ENCODE peak calls at places on chromosomes 7 and 10, in six cellular contexts. M is right atrium auricular region, S is IMR-90, W is osteocyte, A is GM12865, Y is upper lobe of right lung. R is an unnamed sample.

GRCh38 chr10:117005454-117006055 is 568 bp upstream of the SHTN1 start:
- DNase-seq in M (no peak), S (no peak), W (no peak), A (no peak), Y (no peak), R (no peak)

GRCh38 chr7:43232376-43232775 is 119.9 kb downstream of the HECW1 start:
- DNase-seq in M (no peak), S (no peak), W (no peak), A (no peak), Y (no peak), R (no peak)

GRCh38 chr10:71776528-71776927 is 3.2 kb upstream of the VSIR start:
- DNase-seq in M (no peak), S (no peak), W (no peak), A (no peak), Y (no peak), R (no peak)

GRCh38 chr7:97819161-97819560 is 53.0 kb downstream of the ASNS start:
- DNase-seq in M (no peak), S (no peak), W (no peak), A (no peak), Y (no peak), R (no peak)

GRCh38 chr7:68148440-68148839 is 1151.8 kb downstream of the TYW1 start:
- DNase-seq in M (no peak), S (no peak), W (no peak), A (no peak), Y (no peak), R (no peak)

GRCh38 chr7:35258891-35259537 is 5.1 kb upstream of the TBX20 start:
- DNase-seq in M (no peak), S (no peak), W (no peak), A (no peak), Y (no peak), R (no peak)

GRCh38 chr7:51261950-51262795 is 54.4 kb downstream of the COBL start:
- DNase-seq in M (no peak), S (no peak), W (peak), A (no peak), Y (no peak), R (no peak)

GRCh38 chr7:3825491-3825890 is 524.4 kb downstream of the SDK1 start:
- DNase-seq in M (no peak), S (no peak), W (no peak), A (no peak), Y (no peak), R (no peak)

GRCh38 chr10:71804067-71804466 is 30.7 kb upstream of the VSIR start:
- DNase-seq in M (no peak), S (no peak), W (no peak), A (no peak), Y (no peak), R (no peak)

GRCh38 chr7:51246258-51247245 is 70.1 kb downstream of the COBL start:
- DNase-seq in M (no peak), S (no peak), W (peak), A (no peak), Y (no peak), R (no peak)

GRCh38 chr10:89793649-89794254 is 92.4 kb downstream of the KIF20B start:
- DNase-seq in M (no peak), S (peak), W (no peak), A (peak), Y (no peak), R (peak)

GRCh38 chr7:150430465-150431085 is 19.9 kb upstream of the GIMAP8 start:
- DNase-seq in M (peak), S (peak), W (peak), A (no peak), Y (peak), R (no peak)

GRCh38 chr7:108459922-108460551 is 3.8 kb upstream of the NRCAM start:
- DNase-seq in M (no peak), S (no peak), W (no peak), A (peak), Y (no peak), R (peak)

GRCh38 chr10:89153086-89153485 is 54.0 kb downstream of the CH25H start:
- DNase-seq in M (no peak), S (no peak), W (no peak), A (no peak), Y (no peak), R (no peak)

GRCh38 chr10:53079283-53079682 is 306.7 kb upstream of the MBL2 start:
- DNase-seq in M (no peak), S (peak), W (no peak), A (no peak), Y (no peak), R (no peak)

GRCh38 chr10:124019886-124020797 is 73.3 kb downstream of the CHST15 start:
- DNase-seq in M (no peak), S (no peak), W (no peak), A (no peak), Y (no peak), R (no peak)

GRCh38 chr10:130021373-130021950 is 57.4 kb upstream of the EBF3 start:
- DNase-seq in M (no peak), S (peak), W (peak), A (no peak), Y (peak), R (peak)

GRCh38 chr7:98086231-98086855 is 20.3 kb upstream of the LMTK2 start:
- DNase-seq in M (no peak), S (no peak), W (peak), A (no peak), Y (peak), R (no peak)

GRCh38 chr10:90204131-90204955 is 503.0 kb downstream of the KIF20B start:
- DNase-seq in M (no peak), S (no peak), W (no peak), A (no peak), Y (no peak), R (no peak)

GRCh38 chr7:70113078-70113477 is 514.8 kb downstream of the AUTS2 start:
- DNase-seq in M (no peak), S (no peak), W (no peak), A (no peak), Y (no peak), R (no peak)

GRCh38 chr10:47146571-47146970 is 153.4 kb upstream of the GDF10 start:
- DNase-seq in M (no peak), S (no peak), W (no peak), A (no peak), Y (no peak), R (no peak)

GRCh38 chr7:42494722-42495121 is 257.7 kb upstream of the GLI3 start:
- DNase-seq in M (no peak), S (no peak), W (no peak), A (peak), Y (no peak), R (no peak)

GRCh38 chr7:50685445-50686070 is 97.1 kb downstream of the GRB10 start:
- DNase-seq in M (no peak), S (no peak), W (no peak), A (no peak), Y (no peak), R (no peak)

GRCh38 chr10:92363498-92363897 is 72.5 kb downstream of the MARCHF5 start:
- DNase-seq in M (no peak), S (no peak), W (no peak), A (no peak), Y (no peak), R (no peak)

GRCh38 chr7:154996101-154996500 is 6.8 kb downstream of the PAXIP1 start:
- DNase-seq in M (no peak), S (no peak), W (no peak), A (no peak), Y (no peak), R (no peak)

GRCh38 chr10:33487014-33487776 is 152.7 kb upstream of the NRP1 start:
- DNase-seq in M (no peak), S (peak), W (no peak), A (peak), Y (no peak), R (peak)

GRCh38 chr10:43842072-43842471 is 193.4 kb upstream of the ZNF32 start:
- DNase-seq in M (no peak), S (no peak), W (no peak), A (no peak), Y (no peak), R (no peak)

GRCh38 chr7:42624471-42624870 is 287.4 kb downstream of the C7orf25 start:
- DNase-seq in M (no peak), S (no peak), W (no peak), A (no peak), Y (no peak), R (no peak)

GRCh38 chr10:102681696-102682095 is 32.5 kb downstream of the ARL3 start:
- DNase-seq in M (no peak), S (no peak), W (no peak), A (no peak), Y (no peak), R (no peak)

GRCh38 chr7:3493499-3493898 is 192.4 kb downstream of the SDK1 start:
- DNase-seq in M (no peak), S (peak), W (no peak), A (no peak), Y (no peak), R (peak)

GRCh38 chr7:91832493-91833045 is 47.9 kb downstream of the MTERF1 start:
- DNase-seq in M (no peak), S (peak), W (no peak), A (no peak), Y (no peak), R (no peak)

GRCh38 chr10:126634347-126634746 is 36.1 kb downstream of the C10orf90 start:
- DNase-seq in M (no peak), S (no peak), W (no peak), A (no peak), Y (no peak), R (no peak)

GRCh38 chr10:2279666-2280065 is 542.3 kb upstream of the ADARB2 start:
- DNase-seq in M (no peak), S (no peak), W (no peak), A (no peak), Y (no peak), R (no peak)

GRCh38 chr7:93298671-93299070 is 66.5 kb downstream of the VPS50 start:
- DNase-seq in M (no peak), S (peak), W (no peak), A (no peak), Y (no peak), R (peak)

GRCh38 chr7:41529831-41530230 is 173.1 kb downstream of the INHBA start:
- DNase-seq in M (no peak), S (no peak), W (no peak), A (no peak), Y (no peak), R (no peak)

GRCh38 chr7:135558337-135558767 is 635 bp downstream of the NUP205 start:
- DNase-seq in M (peak), S (peak), W (no peak), A (peak), Y (peak), R (peak)
- TF ChIP-seq CTCF in M (peak), S (peak), W (peak), A (peak), Y (peak), R (peak)

GRCh38 chr7:78444267-78444666 is 645.7 kb downstream of the PHTF2 start:
- DNase-seq in M (no peak), S (no peak), W (no peak), A (no peak), Y (no peak), R (no peak)

GRCh38 chr7:78437118-78437517 is 638.5 kb downstream of the PHTF2 start:
- DNase-seq in M (no peak), S (peak), W (no peak), A (no peak), Y (no peak), R (peak)

GRCh38 chr7:78443811-78444210 is 645.2 kb downstream of the PHTF2 start:
- DNase-seq in M (no peak), S (no peak), W (no peak), A (no peak), Y (no peak), R (no peak)

GRCh38 chr7:78438433-78438832 is 639.9 kb downstream of the PHTF2 start:
- DNase-seq in M (no peak), S (no peak), W (no peak), A (no peak), Y (no peak), R (no peak)

GRCh38 chr7:78441737-78442136 is 643.2 kb downstream of the PHTF2 start:
- DNase-seq in M (no peak), S (no peak), W (no peak), A (no peak), Y (no peak), R (no peak)
- TF ChIP-seq CTCF in M (no peak), S (no peak), W (no peak), A (no peak), Y (no peak), R (no peak)

GRCh38 chr10:131053192-131053591 is 258.3 kb downstream of the TCERG1L start:
- DNase-seq in M (no peak), S (no peak), W (no peak), A (no peak), Y (no peak), R (no peak)

GRCh38 chr10:131058799-131059198 is 252.7 kb downstream of the TCERG1L start:
- DNase-seq in M (no peak), S (no peak), W (no peak), A (no peak), Y (no peak), R (no peak)

GRCh38 chr10:131056781-131057180 is 254.7 kb downstream of the TCERG1L start:
- DNase-seq in M (no peak), S (no peak), W (no peak), A (no peak), Y (peak), R (no peak)

GRCh38 chr10:131056091-131056490 is 255.4 kb downstream of the TCERG1L start:
- DNase-seq in M (no peak), S (no peak), W (no peak), A (no peak), Y (peak), R (no peak)

DNA sequence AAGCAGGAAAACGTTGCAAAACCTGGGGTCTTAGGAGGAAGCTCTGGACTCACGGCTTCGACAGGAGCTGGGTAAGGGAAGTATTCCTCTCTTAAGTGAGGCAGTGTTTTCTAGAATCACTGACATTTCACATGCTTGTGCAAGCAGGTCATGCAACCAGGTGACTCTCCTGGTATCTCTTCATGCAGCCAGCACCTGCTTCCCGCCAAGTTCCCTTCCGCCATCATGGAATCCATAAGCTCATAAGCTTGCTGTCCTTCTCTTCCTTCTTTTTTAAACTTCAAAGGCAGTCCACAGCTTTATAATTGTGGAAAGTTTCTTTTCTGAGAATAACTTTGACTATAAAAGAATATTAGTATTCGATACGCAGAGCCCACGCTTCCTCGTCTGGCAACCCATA is 256.1 kb downstream of the TCERG1L start:
- DNase-seq in M (no peak), S (no peak), W (no peak), A (no peak), Y (no peak), R (no peak)
- TF ChIP-seq CTCF in M (no peak), S (no peak), W (no peak), A (no peak), Y (no peak), R (no peak)

DNA sequence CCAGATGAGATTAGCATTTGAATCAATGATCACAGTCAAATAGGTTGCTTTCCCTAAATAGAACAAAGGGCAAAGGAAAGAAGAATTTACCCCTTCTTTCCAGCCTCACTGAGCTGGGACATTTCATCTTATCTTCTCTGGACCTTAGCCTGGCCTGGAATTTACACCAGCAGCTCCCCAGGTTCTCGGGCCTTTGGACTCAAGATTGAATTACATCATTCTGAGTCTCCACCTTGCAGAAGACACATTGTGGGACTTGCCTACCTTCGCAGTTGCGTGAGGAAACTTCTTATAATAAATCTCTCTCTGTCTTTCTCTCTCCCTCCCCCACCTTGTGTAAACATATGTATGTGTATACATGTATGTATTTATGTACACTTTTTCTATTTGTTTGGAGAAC is 732.4 kb downstream of the IPMK start:
- DNase-seq in M (no peak), S (no peak), W (no peak), A (no peak), Y (no peak), R (no peak)
- TF ChIP-seq CTCF in M (no peak), S (no peak), W (no peak), A (no peak), Y (no peak), R (no peak)

GRCh38 chr10:104387130-104387888 is 33.7 kb downstream of the CFAP58 start:
- DNase-seq in M (no peak), S (no peak), W (no peak), A (peak), Y (no peak), R (no peak)

GRCh38 chr10:104393387-104393786 is 39.8 kb downstream of the CFAP58 start:
- DNase-seq in M (no peak), S (no peak), W (no peak), A (no peak), Y (no peak), R (no peak)

GRCh38 chr10:104391969-104392296 is 38.3 kb downstream of the CFAP58 start:
- DNase-seq in M (no peak), S (no peak), W (no peak), A (no peak), Y (no peak), R (no peak)

GRCh38 chr10:104388830-104389229 is 35.2 kb downstream of the CFAP58 start:
- DNase-seq in M (no peak), S (no peak), W (no peak), A (no peak), Y (no peak), R (no peak)

DNA sequence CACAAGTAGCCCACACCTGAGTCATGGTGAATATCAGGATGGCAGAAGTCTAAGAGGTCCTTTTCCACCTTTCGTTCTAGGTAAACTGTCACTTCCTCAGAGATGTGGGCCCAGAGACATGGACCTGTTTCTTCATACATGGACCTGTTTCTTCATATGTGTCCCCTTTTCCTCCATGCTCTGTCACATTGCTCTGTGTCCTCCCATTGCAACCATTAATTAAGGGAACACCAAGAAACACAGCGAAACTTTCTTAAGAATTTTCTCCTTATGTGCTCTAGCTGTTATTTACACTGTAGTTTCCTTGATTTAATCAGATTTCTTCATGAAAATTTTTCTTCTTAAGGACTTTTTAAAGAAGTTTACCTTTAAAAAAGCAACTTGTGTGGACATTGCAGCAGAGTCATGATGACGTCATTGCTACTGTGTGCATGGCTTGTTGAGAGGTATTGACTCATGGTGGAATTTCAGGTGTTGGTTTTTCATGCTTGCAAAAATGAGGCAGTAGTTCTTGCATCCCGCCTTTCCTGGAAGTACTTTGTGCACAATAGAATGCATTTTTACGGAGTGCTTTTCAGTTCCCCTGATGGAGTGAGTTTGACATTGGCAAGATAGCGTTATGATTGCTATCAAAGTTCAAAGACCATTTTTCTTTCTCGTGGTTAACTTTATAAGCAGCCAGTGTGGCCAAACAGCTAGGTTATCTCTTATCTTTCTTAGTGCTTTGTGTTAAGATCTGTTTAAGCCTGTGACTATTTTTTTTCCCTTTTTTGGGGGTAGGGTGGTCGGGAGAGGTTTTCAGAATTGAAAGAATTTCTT is 37.7 kb downstream of the CFAP58 start:
- DNase-seq in M (no peak), S (peak), W (no peak), A (no peak), Y (no peak), R (peak)
- TF ChIP-seq CTCF in M (no peak), S (no peak), W (no peak), A (no peak), Y (no peak), R (no peak)

DNA sequence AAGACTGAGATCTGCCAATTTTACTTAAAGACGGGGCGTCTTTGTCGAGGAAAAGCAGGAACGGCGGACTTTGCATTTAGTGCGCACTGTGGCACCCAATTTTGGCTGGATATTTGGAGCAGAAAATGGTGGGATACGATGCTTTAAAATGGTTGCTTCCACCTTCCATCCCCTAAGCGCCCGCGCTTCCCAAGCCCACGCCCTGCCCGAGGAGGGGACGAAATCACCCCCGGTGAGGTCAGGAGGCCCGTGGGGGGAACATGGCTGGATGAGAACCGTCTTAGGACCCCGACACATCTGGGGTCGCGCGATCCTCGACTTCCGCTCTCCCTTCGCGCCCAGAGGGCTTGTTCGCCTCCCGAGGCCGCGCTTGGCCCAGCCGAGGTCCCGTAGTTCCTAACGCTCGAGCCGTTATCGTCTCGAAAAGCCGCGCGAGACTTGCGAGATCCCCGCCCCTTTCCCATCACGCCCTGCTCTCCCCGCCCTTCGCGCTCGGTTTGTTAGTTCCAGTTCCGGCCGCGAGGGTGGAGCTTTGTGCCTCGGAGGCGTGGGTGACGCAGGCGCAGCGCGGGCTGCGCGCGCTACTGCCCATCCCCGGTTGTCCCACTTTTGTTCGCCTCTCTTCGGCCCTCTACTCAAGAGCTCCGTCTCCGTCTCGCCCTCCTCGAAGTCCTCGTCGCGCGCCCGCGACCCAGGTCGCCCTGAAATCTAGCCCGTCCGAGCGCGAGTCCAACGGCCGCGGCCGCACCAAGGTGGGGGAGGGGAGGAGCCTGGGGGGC is at the start of gene SRRT:
- DNase-seq in M (peak), S (peak), W (peak), A (peak), Y (peak), R (peak)
- TF ChIP-seq CTCF in M (peak), S (peak), W (peak), A (peak), Y (peak), R (peak)

GRCh38 chr7:135662123-135662372 is 266 bp upstream of the STMP1 start:
- DNase-seq in M (no peak), S (no peak), W (no peak), A (no peak), Y (no peak), R (no peak)
- TF ChIP-seq CTCF in M (no peak), S (no peak), W (no peak), A (no peak), Y (peak), R (no peak)